ENCODE peak calls at places on chromosomes 11 and 22, in nine cellular contexts. One of them, this sample, is unnamed.

GRCh38 chr11:95148421-95148820 is 58.8 kb downstream of the ENDOD1 start:
- DNase-seq in non-pigmented ciliary epithelial cell: no peak
- DNase-seq in epithelial cell of esophagus: no peak
- DNase-seq in glomerular endothelial cell: no peak
- DNase-seq in GM19239: no peak
- DNase-seq in CD4-positive, alpha-beta T cell: no peak
- DNase-seq in sciatic nerve: no peak
- DNase-seq in brain microvascular endothelial cell: no peak
- DNase-seq in AG04450: no peak
- DNase-seq in this sample: no peak

GRCh38 chr11:123628936-123629683 is 25.3 kb downstream of the SCN3B start:
- DNase-seq in non-pigmented ciliary epithelial cell: no peak
- DNase-seq in epithelial cell of esophagus: no peak
- DNase-seq in glomerular endothelial cell: peak
- DNase-seq in GM19239: no peak
- DNase-seq in CD4-positive, alpha-beta T cell: no peak
- DNase-seq in sciatic nerve: no peak
- DNase-seq in brain microvascular endothelial cell: peak
- DNase-seq in AG04450: peak
- DNase-seq in this sample: peak

GRCh38 chr22:45098056-45098455 is 65.7 kb upstream of the NUP50 start:
- DNase-seq in non-pigmented ciliary epithelial cell: no peak
- DNase-seq in epithelial cell of esophagus: no peak
- DNase-seq in glomerular endothelial cell: no peak
- DNase-seq in GM19239: no peak
- DNase-seq in CD4-positive, alpha-beta T cell: no peak
- DNase-seq in sciatic nerve: no peak
- DNase-seq in brain microvascular endothelial cell: no peak
- DNase-seq in AG04450: no peak
- DNase-seq in this sample: no peak

GRCh38 chr22:24730864-24731263 is 43.7 kb downstream of the PIWIL3 start:
- DNase-seq in non-pigmented ciliary epithelial cell: no peak
- DNase-seq in epithelial cell of esophagus: no peak
- DNase-seq in glomerular endothelial cell: no peak
- DNase-seq in GM19239: no peak
- DNase-seq in CD4-positive, alpha-beta T cell: no peak
- DNase-seq in sciatic nerve: no peak
- DNase-seq in brain microvascular endothelial cell: no peak
- DNase-seq in AG04450: no peak
- DNase-seq in this sample: no peak

GRCh38 chr11:15318814-15319213 is 204.1 kb downstream of the INSC start:
- DNase-seq in non-pigmented ciliary epithelial cell: no peak
- DNase-seq in epithelial cell of esophagus: no peak
- DNase-seq in glomerular endothelial cell: no peak
- DNase-seq in GM19239: no peak
- DNase-seq in CD4-positive, alpha-beta T cell: no peak
- DNase-seq in sciatic nerve: no peak
- DNase-seq in brain microvascular endothelial cell: no peak
- DNase-seq in AG04450: no peak
- DNase-seq in this sample: no peak

GRCh38 chr11:95925011-95925410 is 1.1 kb upstream of the MTMR2 start:
- DNase-seq in non-pigmented ciliary epithelial cell: no peak
- DNase-seq in epithelial cell of esophagus: peak
- DNase-seq in glomerular endothelial cell: no peak
- DNase-seq in GM19239: no peak
- DNase-seq in CD4-positive, alpha-beta T cell: no peak
- DNase-seq in sciatic nerve: no peak
- DNase-seq in brain microvascular endothelial cell: no peak
- DNase-seq in AG04450: no peak
- DNase-seq in this sample: no peak

GRCh38 chr11:81192516-81192915 is 1541.1 kb downstream of the FAM181B start:
- DNase-seq in non-pigmented ciliary epithelial cell: no peak
- DNase-seq in epithelial cell of esophagus: no peak
- DNase-seq in glomerular endothelial cell: no peak
- DNase-seq in GM19239: no peak
- DNase-seq in CD4-positive, alpha-beta T cell: no peak
- DNase-seq in sciatic nerve: no peak
- DNase-seq in brain microvascular endothelial cell: no peak
- DNase-seq in AG04450: no peak
- DNase-seq in this sample: no peak

GRCh38 chr11:70737816-70738630 is 339.7 kb downstream of the CTTN start:
- DNase-seq in non-pigmented ciliary epithelial cell: no peak
- DNase-seq in epithelial cell of esophagus: no peak
- DNase-seq in glomerular endothelial cell: no peak
- DNase-seq in GM19239: no peak
- DNase-seq in CD4-positive, alpha-beta T cell: no peak
- DNase-seq in sciatic nerve: no peak
- DNase-seq in brain microvascular endothelial cell: no peak
- DNase-seq in AG04450: no peak
- DNase-seq in this sample: no peak

GRCh38 chr11:131954146-131954545 is 583.7 kb downstream of the NTM start:
- DNase-seq in non-pigmented ciliary epithelial cell: no peak
- DNase-seq in epithelial cell of esophagus: no peak
- DNase-seq in glomerular endothelial cell: no peak
- DNase-seq in GM19239: no peak
- DNase-seq in CD4-positive, alpha-beta T cell: no peak
- DNase-seq in sciatic nerve: no peak
- DNase-seq in brain microvascular endothelial cell: no peak
- DNase-seq in AG04450: no peak
- DNase-seq in this sample: no peak

GRCh38 chr11:9862981-9863380 is 199.1 kb downstream of the SWAP70 start:
- DNase-seq in non-pigmented ciliary epithelial cell: no peak
- DNase-seq in epithelial cell of esophagus: no peak
- DNase-seq in glomerular endothelial cell: no peak
- DNase-seq in GM19239: no peak
- DNase-seq in CD4-positive, alpha-beta T cell: no peak
- DNase-seq in sciatic nerve: no peak
- DNase-seq in brain microvascular endothelial cell: peak
- DNase-seq in AG04450: no peak
- DNase-seq in this sample: no peak

GRCh38 chr22:50000587-50001387 is 11.8 kb downstream of the IL17REL start:
- DNase-seq in non-pigmented ciliary epithelial cell: no peak
- DNase-seq in epithelial cell of esophagus: no peak
- DNase-seq in glomerular endothelial cell: no peak
- DNase-seq in GM19239: no peak
- DNase-seq in CD4-positive, alpha-beta T cell: no peak
- DNase-seq in sciatic nerve: peak
- DNase-seq in brain microvascular endothelial cell: no peak
- DNase-seq in AG04450: no peak
- DNase-seq in this sample: no peak

GRCh38 chr11:60957188-60957587 is 5.2 kb upstream of the SLC15A3 start:
- DNase-seq in non-pigmented ciliary epithelial cell: no peak
- DNase-seq in epithelial cell of esophagus: peak
- DNase-seq in glomerular endothelial cell: no peak
- DNase-seq in GM19239: no peak
- DNase-seq in CD4-positive, alpha-beta T cell: no peak
- DNase-seq in sciatic nerve: no peak
- DNase-seq in brain microvascular endothelial cell: peak
- DNase-seq in AG04450: no peak
- DNase-seq in this sample: no peak

GRCh38 chr22:40595497-40596234 is 40.9 kb downstream of the MRTFA start:
- DNase-seq in non-pigmented ciliary epithelial cell: no peak
- DNase-seq in epithelial cell of esophagus: no peak
- DNase-seq in glomerular endothelial cell: no peak
- DNase-seq in GM19239: no peak
- DNase-seq in CD4-positive, alpha-beta T cell: no peak
- DNase-seq in sciatic nerve: no peak
- DNase-seq in brain microvascular endothelial cell: no peak
- DNase-seq in AG04450: no peak
- DNase-seq in this sample: no peak

GRCh38 chr22:19631899-19632670 is 82.2 kb upstream of the SEPTIN5 start:
- DNase-seq in non-pigmented ciliary epithelial cell: no peak
- DNase-seq in epithelial cell of esophagus: peak
- DNase-seq in glomerular endothelial cell: no peak
- DNase-seq in GM19239: no peak
- DNase-seq in CD4-positive, alpha-beta T cell: no peak
- DNase-seq in sciatic nerve: peak
- DNase-seq in brain microvascular endothelial cell: peak
- DNase-seq in AG04450: peak
- DNase-seq in this sample: peak

GRCh38 chr11:75867778-75868374 is 52.9 kb downstream of the UVRAG start:
- DNase-seq in non-pigmented ciliary epithelial cell: no peak
- DNase-seq in epithelial cell of esophagus: peak
- DNase-seq in glomerular endothelial cell: peak
- DNase-seq in GM19239: no peak
- DNase-seq in CD4-positive, alpha-beta T cell: peak
- DNase-seq in sciatic nerve: no peak
- DNase-seq in brain microvascular endothelial cell: peak
- DNase-seq in AG04450: peak
- DNase-seq in this sample: peak

GRCh38 chr22:32281092-32281491 is 25.9 kb upstream of the SLC5A4 start:
- DNase-seq in non-pigmented ciliary epithelial cell: peak
- DNase-seq in epithelial cell of esophagus: peak
- DNase-seq in glomerular endothelial cell: no peak
- DNase-seq in GM19239: no peak
- DNase-seq in CD4-positive, alpha-beta T cell: no peak
- DNase-seq in sciatic nerve: peak
- DNase-seq in brain microvascular endothelial cell: peak
- DNase-seq in AG04450: no peak
- DNase-seq in this sample: no peak

GRCh38 chr22:20741634-20742581 is 32.0 kb upstream of the SERPIND1 start:
- DNase-seq in non-pigmented ciliary epithelial cell: no peak
- DNase-seq in epithelial cell of esophagus: peak
- DNase-seq in glomerular endothelial cell: no peak
- DNase-seq in GM19239: peak
- DNase-seq in CD4-positive, alpha-beta T cell: peak
- DNase-seq in sciatic nerve: no peak
- DNase-seq in brain microvascular endothelial cell: peak
- DNase-seq in AG04450: no peak
- DNase-seq in this sample: peak

GRCh38 chr22:20033045-20033706 is 12.3 kb downstream of the TANGO2 start:
- DNase-seq in non-pigmented ciliary epithelial cell: no peak
- DNase-seq in epithelial cell of esophagus: no peak
- DNase-seq in glomerular endothelial cell: no peak
- DNase-seq in GM19239: no peak
- DNase-seq in CD4-positive, alpha-beta T cell: no peak
- DNase-seq in sciatic nerve: no peak
- DNase-seq in brain microvascular endothelial cell: no peak
- DNase-seq in AG04450: no peak
- DNase-seq in this sample: no peak

GRCh38 chr11:81007046-81007445 is 1566.2 kb upstream of the TENM4 start:
- DNase-seq in non-pigmented ciliary epithelial cell: no peak
- DNase-seq in epithelial cell of esophagus: peak
- DNase-seq in glomerular endothelial cell: no peak
- DNase-seq in GM19239: no peak
- DNase-seq in CD4-positive, alpha-beta T cell: no peak
- DNase-seq in sciatic nerve: no peak
- DNase-seq in brain microvascular endothelial cell: peak
- DNase-seq in AG04450: no peak
- DNase-seq in this sample: no peak

GRCh38 chr11:128854801-128855200 is 12.3 kb downstream of the KCNJ1 start:
- DNase-seq in non-pigmented ciliary epithelial cell: no peak
- DNase-seq in epithelial cell of esophagus: no peak
- DNase-seq in glomerular endothelial cell: no peak
- DNase-seq in GM19239: no peak
- DNase-seq in CD4-positive, alpha-beta T cell: no peak
- DNase-seq in sciatic nerve: no peak
- DNase-seq in brain microvascular endothelial cell: no peak
- DNase-seq in AG04450: no peak
- DNase-seq in this sample: no peak

GRCh38 chr22:50087646-50088045 is 2.2 kb upstream of the MOV10L1 start:
- DNase-seq in non-pigmented ciliary epithelial cell: no peak
- DNase-seq in epithelial cell of esophagus: no peak
- DNase-seq in glomerular endothelial cell: no peak
- DNase-seq in GM19239: no peak
- DNase-seq in CD4-positive, alpha-beta T cell: no peak
- DNase-seq in sciatic nerve: no peak
- DNase-seq in brain microvascular endothelial cell: no peak
- DNase-seq in AG04450: no peak
- DNase-seq in this sample: no peak

GRCh38 chr11:45610627-45611026 is 54.8 kb downstream of the CHST1 start:
- DNase-seq in non-pigmented ciliary epithelial cell: no peak
- DNase-seq in epithelial cell of esophagus: no peak
- DNase-seq in glomerular endothelial cell: no peak
- DNase-seq in GM19239: no peak
- DNase-seq in CD4-positive, alpha-beta T cell: no peak
- DNase-seq in sciatic nerve: no peak
- DNase-seq in brain microvascular endothelial cell: no peak
- DNase-seq in AG04450: no peak
- DNase-seq in this sample: no peak

GRCh38 chr11:72668645-72669347 is 5.4 kb downstream of the PDE2A start:
- DNase-seq in non-pigmented ciliary epithelial cell: no peak
- DNase-seq in epithelial cell of esophagus: no peak
- DNase-seq in glomerular endothelial cell: no peak
- DNase-seq in GM19239: peak
- DNase-seq in CD4-positive, alpha-beta T cell: no peak
- DNase-seq in sciatic nerve: no peak
- DNase-seq in brain microvascular endothelial cell: no peak
- DNase-seq in AG04450: no peak
- DNase-seq in this sample: no peak

GRCh38 chr22:36258750-36259619 is 6.1 kb downstream of the APOL1 start:
- DNase-seq in non-pigmented ciliary epithelial cell: no peak
- DNase-seq in epithelial cell of esophagus: no peak
- DNase-seq in glomerular endothelial cell: no peak
- DNase-seq in GM19239: peak
- DNase-seq in CD4-positive, alpha-beta T cell: no peak
- DNase-seq in sciatic nerve: no peak
- DNase-seq in brain microvascular endothelial cell: no peak
- DNase-seq in AG04450: no peak
- DNase-seq in this sample: no peak

GRCh38 chr11:11876458-11876857 is 34.7 kb downstream of the USP47 start:
- DNase-seq in non-pigmented ciliary epithelial cell: no peak
- DNase-seq in epithelial cell of esophagus: peak
- DNase-seq in glomerular endothelial cell: no peak
- DNase-seq in GM19239: no peak
- DNase-seq in CD4-positive, alpha-beta T cell: no peak
- DNase-seq in sciatic nerve: no peak
- DNase-seq in brain microvascular endothelial cell: peak
- DNase-seq in AG04450: no peak
- DNase-seq in this sample: peak

GRCh38 chr22:28771195-28771791 is 1.2 kb upstream of the CCDC117 start:
- DNase-seq in non-pigmented ciliary epithelial cell: no peak
- DNase-seq in epithelial cell of esophagus: peak
- DNase-seq in glomerular endothelial cell: no peak
- DNase-seq in GM19239: no peak
- DNase-seq in CD4-positive, alpha-beta T cell: no peak
- DNase-seq in sciatic nerve: no peak
- DNase-seq in brain microvascular endothelial cell: no peak
- DNase-seq in AG04450: no peak
- DNase-seq in this sample: no peak

GRCh38 chr22:46052801-46053562 is 76.0 kb upstream of the WNT7B start:
- DNase-seq in non-pigmented ciliary epithelial cell: no peak
- DNase-seq in epithelial cell of esophagus: peak
- DNase-seq in glomerular endothelial cell: no peak
- DNase-seq in GM19239: no peak
- DNase-seq in CD4-positive, alpha-beta T cell: no peak
- DNase-seq in sciatic nerve: peak
- DNase-seq in brain microvascular endothelial cell: no peak
- DNase-seq in AG04450: no peak
- DNase-seq in this sample: peak

GRCh38 chr11:30585067-30585891 is 874 bp downstream of the MPPED2 start:
- DNase-seq in non-pigmented ciliary epithelial cell: no peak
- DNase-seq in epithelial cell of esophagus: no peak
- DNase-seq in glomerular endothelial cell: no peak
- DNase-seq in GM19239: no peak
- DNase-seq in CD4-positive, alpha-beta T cell: no peak
- DNase-seq in sciatic nerve: peak
- DNase-seq in brain microvascular endothelial cell: no peak
- DNase-seq in AG04450: no peak
- DNase-seq in this sample: no peak

GRCh38 chr11:640021-640706 is 3.1 kb downstream of the DRD4 start:
- DNase-seq in non-pigmented ciliary epithelial cell: no peak
- DNase-seq in epithelial cell of esophagus: no peak
- DNase-seq in glomerular endothelial cell: no peak
- DNase-seq in GM19239: no peak
- DNase-seq in CD4-positive, alpha-beta T cell: no peak
- DNase-seq in sciatic nerve: no peak
- DNase-seq in brain microvascular endothelial cell: no peak
- DNase-seq in AG04450: no peak
- DNase-seq in this sample: no peak

GRCh38 chr11:76228122-76229000 is 22.1 kb upstream of the WNT11 start:
- DNase-seq in non-pigmented ciliary epithelial cell: no peak
- DNase-seq in epithelial cell of esophagus: no peak
- DNase-seq in glomerular endothelial cell: no peak
- DNase-seq in GM19239: no peak
- DNase-seq in CD4-positive, alpha-beta T cell: no peak
- DNase-seq in sciatic nerve: no peak
- DNase-seq in brain microvascular endothelial cell: no peak
- DNase-seq in AG04450: no peak
- DNase-seq in this sample: no peak

GRCh38 chr11:105783216-105783615 is 173.3 kb downstream of the GRIA4 start:
- DNase-seq in non-pigmented ciliary epithelial cell: no peak
- DNase-seq in epithelial cell of esophagus: no peak
- DNase-seq in glomerular endothelial cell: no peak
- DNase-seq in GM19239: no peak
- DNase-seq in CD4-positive, alpha-beta T cell: no peak
- DNase-seq in sciatic nerve: no peak
- DNase-seq in brain microvascular endothelial cell: no peak
- DNase-seq in AG04450: no peak
- DNase-seq in this sample: no peak